ENCODE peak calls at places on chromosomes 2 and 18, in five cellular contexts. One of them, this sample, is unnamed.

GRCh38 chr2:158191076-158191566 is 89.4 kb downstream of the UPP2 start:
- DNase-seq in AML-193: no peak
- DNase-seq in frontal cortex: no peak
- DNase-seq in NAMALWA: peak
- DNase-seq in DMS53: peak
- DNase-seq in this sample: no peak

GRCh38 chr2:233676046-233676445 is 4.3 kb downstream of the UGT1A9 start:
- DNase-seq in AML-193: no peak
- DNase-seq in frontal cortex: no peak
- DNase-seq in NAMALWA: no peak
- DNase-seq in DMS53: no peak
- DNase-seq in this sample: no peak

GRCh38 chr2:148244593-148245292 is 223.9 kb downstream of the MBD5 start:
- DNase-seq in AML-193: no peak
- DNase-seq in frontal cortex: no peak
- DNase-seq in NAMALWA: no peak
- DNase-seq in DMS53: peak
- DNase-seq in this sample: no peak

GRCh38 chr2:53568463-53568862 is 199.1 kb upstream of the CHAC2 start:
- DNase-seq in AML-193: no peak
- DNase-seq in frontal cortex: no peak
- DNase-seq in NAMALWA: peak
- DNase-seq in DMS53: no peak
- DNase-seq in this sample: no peak

GRCh38 chr2:100921685-100922161 is 80.4 kb upstream of the RPL31 start:
- DNase-seq in AML-193: no peak
- DNase-seq in frontal cortex: no peak
- DNase-seq in NAMALWA: no peak
- DNase-seq in DMS53: no peak
- DNase-seq in this sample: no peak

GRCh38 chr2:40363631-40364030 is 88.3 kb downstream of the SLC8A1 start:
- DNase-seq in AML-193: no peak
- DNase-seq in frontal cortex: no peak
- DNase-seq in NAMALWA: peak
- DNase-seq in DMS53: peak
- DNase-seq in this sample: no peak

GRCh38 chr2:186460465-186460864 is 25.6 kb upstream of the ZC3H15 start:
- DNase-seq in AML-193: peak
- DNase-seq in frontal cortex: no peak
- DNase-seq in NAMALWA: peak
- DNase-seq in DMS53: peak
- DNase-seq in this sample: no peak

GRCh38 chr2:26725516-26725810 is 32.9 kb downstream of the KCNK3 start:
- DNase-seq in AML-193: no peak
- DNase-seq in frontal cortex: no peak
- DNase-seq in NAMALWA: no peak
- DNase-seq in DMS53: no peak
- DNase-seq in this sample: no peak

GRCh38 chr2:84865181-84865783 is 15.6 kb downstream of the TRABD2A start:
- DNase-seq in AML-193: peak
- DNase-seq in frontal cortex: peak
- DNase-seq in NAMALWA: peak
- DNase-seq in DMS53: peak
- DNase-seq in this sample: no peak

GRCh38 chr2:69525261-69525660 is 88.0 kb upstream of the NFU1 start:
- DNase-seq in AML-193: no peak
- DNase-seq in frontal cortex: no peak
- DNase-seq in NAMALWA: no peak
- DNase-seq in DMS53: no peak
- DNase-seq in this sample: no peak

GRCh38 chr2:175167076-175167791 is 769 bp downstream of the ATF2 start:
- DNase-seq in AML-193: no peak
- DNase-seq in frontal cortex: peak
- DNase-seq in NAMALWA: peak
- DNase-seq in DMS53: peak
- DNase-seq in this sample: peak

GRCh38 chr2:127066942-127067341 is 40.0 kb downstream of the BIN1 start:
- DNase-seq in AML-193: no peak
- DNase-seq in frontal cortex: no peak
- DNase-seq in NAMALWA: no peak
- DNase-seq in DMS53: no peak
- DNase-seq in this sample: peak

GRCh38 chr18:79789901-79790885 is 7.5 kb upstream of the KCNG2 start:
- DNase-seq in AML-193: no peak
- DNase-seq in frontal cortex: no peak
- DNase-seq in NAMALWA: no peak
- DNase-seq in DMS53: peak
- DNase-seq in this sample: no peak

This sample was measured in Right ventricle myocardium superior.